ENCODE peak calls at places on chromosomes 13 and 19, in five cellular contexts. A is H7; O is AG09319; P is occipital lobe; S is stimulated activated CD4-positive, alpha-beta T cell treated with anti-CD3 and anti-CD28 coated beads, Interleukin-12 subunit alpha, Interleukin-12 subunit beta, amount 100 ng/mL, for 48 hours. K is an unnamed sample.

GRCh38 chr13:101453784-101454201 is 1.3 kb downstream of the ITGBL1 start:
- DNase-seq in A (peak), O (no peak), P (no peak), S (no peak), K (no peak)

GRCh38 chr13:37208052-37208451 is 102.6 kb upstream of the CSNK1A1L start:
- DNase-seq in A (no peak), O (no peak), P (no peak), S (no peak), K (no peak)

GRCh38 chr19:18156841-18157464 is 4.0 kb downstream of the PIK3R2 start:
- DNase-seq in A (peak), O (peak), P (peak), S (no peak), K (peak)

GRCh38 chr13:39767791-39768564 is 112.5 kb downstream of the COG6 start:
- DNase-seq in A (peak), O (no peak), P (no peak), S (no peak), K (no peak)

GRCh38 chr19:49758292-49758691 is 4.8 kb downstream of the TSKS start:
- DNase-seq in A (peak), O (no peak), P (no peak), S (no peak), K (no peak)

GRCh38 chr13:42113478-42113877 is 65.0 kb downstream of the DGKH start:
- DNase-seq in A (no peak), O (no peak), P (no peak), S (no peak), K (no peak)

GRCh38 chr19:46232029-46232428 is 2.5 kb downstream of the IGFL1 start:
- DNase-seq in A (no peak), O (no peak), P (no peak), S (no peak), K (no peak)

GRCh38 chr19:8094336-8094735 is 41.8 kb downstream of the CCL25 start:
- DNase-seq in A (no peak), O (no peak), P (no peak), S (no peak), K (no peak)

GRCh38 chr13:107301724-107302374 is 733.9 kb upstream of the ARGLU1 start:
- DNase-seq in A (peak), O (no peak), P (no peak), S (no peak), K (no peak)

GRCh38 chr13:113155982-113156655 is 2.3 kb upstream of the PROZ start:
- DNase-seq in A (no peak), O (no peak), P (no peak), S (no peak), K (no peak)

GRCh38 chr19:19406878-19407639 is 1.6 kb downstream of the GATAD2A start:
- DNase-seq in A (no peak), O (no peak), P (peak), S (peak), K (no peak)

GRCh38 chr13:97253581-97254293 is 31.6 kb downstream of the MBNL2 start:
- DNase-seq in A (no peak), O (no peak), P (no peak), S (no peak), K (no peak)

GRCh38 chr13:109783815-109784589 is 2.4 kb downstream of the IRS2 start:
- DNase-seq in A (peak), O (no peak), P (no peak), S (no peak), K (no peak)

GRCh38 chr19:14061081-14061749 is 661 bp downstream of the PALM3 start:
- DNase-seq in A (peak), O (no peak), P (no peak), S (no peak), K (no peak)

GRCh38 chr13:104953588-104953987 is 1581.9 kb downstream of the EFNB2 start:
- DNase-seq in A (no peak), O (no peak), P (no peak), S (no peak), K (no peak)

GRCh38 chr19:55285225-55285890 is 1.6 kb downstream of the BRSK1 start:
- DNase-seq in A (peak), O (no peak), P (peak), S (no peak), K (no peak)

GRCh38 chr13:33392794-33393371 is 107.3 kb upstream of the STARD13 start:
- DNase-seq in A (no peak), O (no peak), P (no peak), S (no peak), K (no peak)

GRCh38 chr13:93023929-93024328 is 202.7 kb upstream of the GPC6 start:
- DNase-seq in A (no peak), O (no peak), P (no peak), S (no peak), K (no peak)

GRCh38 chr13:77874406-77874805 is 44.2 kb downstream of the EDNRB start:
- DNase-seq in A (no peak), O (no peak), P (no peak), S (no peak), K (no peak)

GRCh38 chr13:114063545-114064515 is 68.6 kb downstream of the RASA3 start:
- DNase-seq in A (no peak), O (peak), P (no peak), S (no peak), K (peak)

GRCh38 chr19:38889803-38890202 is 9.6 kb downstream of the SIRT2 start:
- DNase-seq in A (peak), O (no peak), P (no peak), S (no peak), K (no peak)

GRCh38 chr19:39506944-39507714 is 7.8 kb upstream of the SELENOV start:
- DNase-seq in A (peak), O (no peak), P (peak), S (no peak), K (no peak)

GRCh38 chr19:10625003-10625761 is at the start of gene SLC44A2:
- DNase-seq in A (peak), O (no peak), P (peak), S (no peak), K (peak)

GRCh38 chr13:53004605-53005004 is 24.0 kb upstream of the OLFM4 start:
- DNase-seq in A (no peak), O (no peak), P (no peak), S (no peak), K (no peak)

GRCh38 chr19:12884926-12885748 is 1.9 kb downstream of the KLF1 start:
- DNase-seq in A (peak), O (no peak), P (no peak), S (peak), K (no peak)

GRCh38 chr19:19618384-19619051 is at the start of gene PBX4:
- DNase-seq in A (peak), O (peak), P (peak), S (peak), K (peak)

GRCh38 chr19:55344444-55344843 is 4.8 kb downstream of the KMT5C start:
- DNase-seq in A (peak), O (no peak), P (peak), S (no peak), K (no peak)

GRCh38 chr13:97749174-97749573 is 204.3 kb upstream of the IPO5 start:
- DNase-seq in A (no peak), O (no peak), P (no peak), S (no peak), K (no peak)

GRCh38 chr13:46721054-46721453 is 75.9 kb downstream of the ESD start:
- DNase-seq in A (no peak), O (peak), P (no peak), S (peak), K (peak)

GRCh38 chr13:95749545-95749944 is 72.6 kb downstream of the DNAJC3 start:
- DNase-seq in A (no peak), O (no peak), P (no peak), S (no peak), K (no peak)

GRCh38 chr13:77715233-77715891 is 17.9 kb downstream of the SLAIN1 start:
- DNase-seq in A (no peak), O (no peak), P (no peak), S (no peak), K (no peak)

GRCh38 chr13:53694814-53695533 is 666.4 kb downstream of the OLFM4 start:
- DNase-seq in A (no peak), O (no peak), P (no peak), S (no peak), K (no peak)

GRCh38 chr19:2532252-2533071 is 56.5 kb downstream of the GADD45B start:
- DNase-seq in A (no peak), O (no peak), P (no peak), S (no peak), K (no peak)

GRCh38 chr13:46369506-46370268 is 17.4 kb downstream of the RUBCNL start:
- DNase-seq in A (no peak), O (no peak), P (no peak), S (no peak), K (no peak)

GRCh38 chr13:38970380-38971051 is 20.1 kb downstream of the STOML3 start:
- DNase-seq in A (no peak), O (no peak), P (no peak), S (no peak), K (no peak)

GRCh38 chr13:25429466-25429865 is 57.7 kb downstream of the ATP8A2 start:
- DNase-seq in A (no peak), O (no peak), P (no peak), S (no peak), K (no peak)

GRCh38 chr19:2026770-2027169 is 11.3 kb upstream of the BTBD2 start:
- DNase-seq in A (no peak), O (no peak), P (no peak), S (no peak), K (no peak)

GRCh38 chr19:38362076-38362945 is 12.1 kb upstream of the PSMD8 start:
- DNase-seq in A (peak), O (no peak), P (no peak), S (peak), K (peak)

GRCh38 chr13:31769581-31769980 is 30.3 kb downstream of the RXFP2 start:
- DNase-seq in A (no peak), O (no peak), P (no peak), S (no peak), K (no peak)

K was measured in tibial artery.